ENCODE peak calls at places on chromosomes 2 and 18, in seven cellular contexts. G is globus pallidus; Q is stromal cell of bone marrow; I is H9; W is GM13976; O is HFF-Myc; P is stimulated activated CD8-positive, alpha-beta memory T cell treated with anti-CD3 and anti-CD28 coated beads, Interleukin-4, amount 100 ng/mL, for 48 hours. T is an unnamed sample.

GRCh38 chr2:120454993-120455789 is 109.3 kb downstream of the INHBB start:
- DNase-seq in I (no peak), O (no peak), P (no peak), W (no peak), Q (no peak), G (no peak), T (no peak)

GRCh38 chr2:65834657-65835056 is 402.3 kb upstream of the SPRED2 start:
- DNase-seq in Q (no peak), W (no peak), I (no peak), P (no peak), O (no peak), G (no peak), T (no peak)

GRCh38 chr18:35171315-35171987 is 69.4 kb upstream of the ZNF397 start:
- DNase-seq in W (no peak), I (no peak), O (no peak), Q (no peak), G (peak; percentile 25), P (no peak), T (no peak)

GRCh38 chr2:190846746-190847145 is 33.9 kb upstream of the GLS start:
- DNase-seq in W (no peak), G (no peak), I (no peak), Q (no peak), P (peak; percentile 36), O (no peak), T (no peak)

GRCh38 chr18:58781627-58782194 is 83.0 kb upstream of the ZNF532 start:
- DNase-seq in W (peak; percentile 78), O (peak; percentile 74), P (peak; percentile 79), Q (peak; percentile 67), I (peak; percentile 88), G (peak; percentile 83), T (peak; percentile 89)

GRCh38 chr2:181457121-181457740 is at the start of gene ITGA4:
- DNase-seq in Q (peak; percentile 56), O (peak; percentile 39), W (peak; percentile 87), G (peak; percentile 2), I (peak; percentile 80), P (peak; percentile 88), T (peak; percentile 83)

GRCh38 chr18:59268722-59269562 is 4.3 kb downstream of the RAX start:
- DNase-seq in G (no peak), I (peak; percentile 89), W (peak; percentile 85), P (peak; percentile 70), Q (no peak), O (no peak), T (peak; percentile 92)

GRCh38 chr2:120470041-120470716 is 124.2 kb downstream of the INHBB start:
- DNase-seq in Q (peak; percentile 93), W (no peak), I (no peak), O (peak; percentile 70), P (no peak), G (no peak), T (no peak)

GRCh38 chr2:204177977-204178522 is 241.5 kb downstream of the ICOS start:
- DNase-seq in P (peak; percentile 83), G (no peak), Q (no peak), O (no peak), W (peak; percentile 37), I (peak; percentile 68), T (peak; percentile 55)

GRCh38 chr2:47559079-47559684 is 156.2 kb downstream of the MSH2 start:
- DNase-seq in I (no peak), O (no peak), W (no peak), G (no peak), P (no peak), Q (no peak), T (peak; percentile 35)

GRCh38 chr18:23131693-23132319 is 3.5 kb upstream of the CABLES1 start:
- DNase-seq in Q (peak; percentile 72), G (no peak), I (peak; percentile 48), P (peak; percentile 67), W (peak; percentile 81), O (peak; percentile 64), T (peak; percentile 74)

GRCh38 chr2:173126819-173127218 is 51.2 kb downstream of the MAP3K20 start:
- DNase-seq in P (no peak), Q (no peak), G (no peak), W (no peak), I (no peak), O (no peak), T (no peak)

GRCh38 chr2:26911911-26912861 is 58.3 kb upstream of the MAPRE3 start:
- DNase-seq in P (no peak), G (peak; percentile 93), Q (no peak), W (no peak), O (no peak), I (peak; percentile 64), T (peak; percentile 73)

GRCh38 chr2:181585732-181586131 is 71.2 kb downstream of the CERKL start:
- DNase-seq in Q (no peak), P (no peak), G (no peak), I (no peak), O (no peak), W (no peak), T (no peak)

GRCh38 chr2:48733067-48733503 is 22.4 kb downstream of the LHCGR start:
- DNase-seq in G (no peak), O (no peak), Q (no peak), W (no peak), P (no peak), I (no peak), T (no peak)

GRCh38 chr2:129879614-129880180 is 99.8 kb upstream of the RAB6C start:
- DNase-seq in Q (no peak), G (no peak), W (no peak), I (no peak), P (no peak), O (no peak), T (no peak)

GRCh38 chr2:15688924-15689568 is 97.4 kb downstream of the DDX1 start:
- DNase-seq in P (no peak), O (no peak), W (no peak), G (no peak), I (no peak), Q (no peak), T (no peak)

GRCh38 chr2:175847128-175847527 is 154.9 kb downstream of the LNPK start:
- DNase-seq in P (no peak), I (no peak), O (no peak), Q (no peak), W (no peak), G (no peak), T (no peak)

GRCh38 chr18:6145645-6146308 is 250.5 kb upstream of the TMEM200C start:
- DNase-seq in I (peak; percentile 33), O (no peak), G (no peak), W (no peak), Q (no peak), P (no peak), T (no peak)

GRCh38 chr2:15173506-15173905 is 387.6 kb downstream of the NBAS start:
- DNase-seq in P (peak; percentile 36), O (no peak), W (no peak), G (no peak), I (no peak), Q (no peak), T (no peak)

GRCh38 chr2:147449323-147450080 is 395.3 kb upstream of the ACVR2A start:
- DNase-seq in P (peak; percentile 26), Q (no peak), W (no peak), G (no peak), O (no peak), I (peak; percentile 39), T (peak; percentile 35)

GRCh38 chr2:62195421-62196277 is at the start of gene B3GNT2:
- DNase-seq in P (peak; percentile 86), G (peak; percentile 82), O (no peak), W (peak; percentile 94), I (peak; percentile 80), Q (peak; percentile 45), T (peak; percentile 96)

T was measured in iPS-NIHi11.